ENCODE peak calls at places on chromosomes 2 and 18, in six cellular contexts. U is PC-3, G is Panc1, O is fibroblast of mammary gland, W is upper lobe of right lung, I is AG10803. T is an unnamed sample.

GRCh38 chr2:238380785-238381184 is 45.9 kb upstream of the ASB1 start:
- DNase-seq in U (peak; percentile 94), G (no peak), O (peak; percentile 68), W (no peak), I (peak; percentile 75), T (no peak)

GRCh38 chr2:31270136-31270535 is 36.2 kb downstream of the EHD3 start:
- DNase-seq in U (peak; percentile 80), G (no peak), O (peak; percentile 81), W (no peak), I (peak; percentile 65), T (peak; percentile 34)

GRCh38 chr2:134228493-134228903 is 25.4 kb upstream of the MGAT5 start:
- DNase-seq in U (peak; percentile 17), G (no peak), O (peak; percentile 41), W (no peak), I (no peak), T (no peak)

GRCh38 chr18:24063121-24063731 is 48.7 kb downstream of the TTC39C start:
- DNase-seq in U (peak; percentile 52), G (no peak), O (peak; percentile 79), W (no peak), I (peak; percentile 50), T (peak; percentile 56)

GRCh38 chr2:9735335-9735734 is 104.5 kb upstream of the YWHAQ start:
- DNase-seq in U (no peak), G (no peak), O (no peak), W (no peak), I (no peak), T (no peak)

GRCh38 chr2:177559638-177560037 is 167.1 kb downstream of the AGPS start:
- DNase-seq in U (no peak), G (no peak), O (no peak), W (no peak), I (no peak), T (no peak)

GRCh38 chr2:106095478-106096392 is 98.4 kb downstream of the UXS1 start:
- DNase-seq in U (no peak), G (no peak), O (no peak), W (no peak), I (no peak), T (no peak)

GRCh38 chr2:158823838-158824237 is 28.7 kb downstream of the DAPL1 start:
- DNase-seq in U (no peak), G (no peak), O (no peak), W (no peak), I (no peak), T (no peak)

GRCh38 chr18:76354348-76354747 is 140.7 kb downstream of the ZNF516 start:
- DNase-seq in U (peak; percentile 32), G (no peak), O (peak; percentile 83), W (no peak), I (peak; percentile 68), T (no peak)

GRCh38 chr2:124993809-124994208 is 968.7 kb downstream of the CNTNAP5 start:
- DNase-seq in U (no peak), G (no peak), O (no peak), W (no peak), I (no peak), T (no peak)

GRCh38 chr2:195532255-195532627 is 124.8 kb upstream of the SLC39A10 start:
- DNase-seq in U (no peak), G (no peak), O (no peak), W (no peak), I (peak; percentile 10), T (no peak)

GRCh38 chr18:75213610-75214009 is 3.0 kb downstream of the TSHZ1 start:
- DNase-seq in U (peak; percentile 46), G (no peak), O (peak; percentile 65), W (no peak), I (peak; percentile 79), T (no peak)

GRCh38 chr2:48144777-48145176 is 238.5 kb upstream of the FBXO11 start:
- DNase-seq in U (no peak), G (no peak), O (no peak), W (no peak), I (no peak), T (peak; percentile 12)

GRCh38 chr2:55616509-55617159 is 788 bp downstream of the PPP4R3B start:
- DNase-seq in U (peak; percentile 43), G (no peak), O (peak; percentile 52), W (no peak), I (peak; percentile 68), T (peak; percentile 64)

GRCh38 chr2:240921319-240922233 is 15.4 kb downstream of the CROCC2 start:
- DNase-seq in U (peak; percentile 71), G (no peak), O (peak; percentile 96), W (peak; percentile 60), I (peak; percentile 98), T (peak; percentile 90)

GRCh38 chr2:96870631-96871255 is 863 bp upstream of the SEMA4C start:
- DNase-seq in U (no peak), G (no peak), O (no peak), W (peak; percentile 79), I (no peak), T (no peak)

GRCh38 chr18:56563568-56563967 is 74.8 kb downstream of the TXNL1 start:
- DNase-seq in U (peak; percentile 4), G (no peak), O (no peak), W (no peak), I (no peak), T (no peak)

GRCh38 chr18:12238861-12239260 is 15.3 kb upstream of the CIDEA start:
- DNase-seq in U (no peak), G (no peak), O (peak; percentile 30), W (no peak), I (peak; percentile 17), T (peak; percentile 37)

GRCh38 chr18:54327818-54328217 is 29.8 kb downstream of the STARD6 start:
- DNase-seq in U (peak; percentile 16), G (no peak), O (peak; percentile 13), W (no peak), I (no peak), T (no peak)

GRCh38 chr18:54335638-54336173 is 22.0 kb downstream of the STARD6 start:
- DNase-seq in U (peak; percentile 10), G (no peak), O (no peak), W (no peak), I (no peak), T (no peak)

GRCh38 chr18:54329787-54330186 is 27.9 kb downstream of the STARD6 start:
- DNase-seq in U (no peak), G (no peak), O (no peak), W (no peak), I (no peak), T (no peak)

GRCh38 chr18:54330768-54331548 is 26.7 kb downstream of the STARD6 start:
- DNase-seq in U (peak; percentile 20), G (no peak), O (no peak), W (no peak), I (no peak), T (no peak)
- TF ChIP-seq CTCF in U (no peak), G (no peak), O (peak; percentile 5), W (peak; percentile 23), I (peak; percentile 20), T (no peak)

DNA sequence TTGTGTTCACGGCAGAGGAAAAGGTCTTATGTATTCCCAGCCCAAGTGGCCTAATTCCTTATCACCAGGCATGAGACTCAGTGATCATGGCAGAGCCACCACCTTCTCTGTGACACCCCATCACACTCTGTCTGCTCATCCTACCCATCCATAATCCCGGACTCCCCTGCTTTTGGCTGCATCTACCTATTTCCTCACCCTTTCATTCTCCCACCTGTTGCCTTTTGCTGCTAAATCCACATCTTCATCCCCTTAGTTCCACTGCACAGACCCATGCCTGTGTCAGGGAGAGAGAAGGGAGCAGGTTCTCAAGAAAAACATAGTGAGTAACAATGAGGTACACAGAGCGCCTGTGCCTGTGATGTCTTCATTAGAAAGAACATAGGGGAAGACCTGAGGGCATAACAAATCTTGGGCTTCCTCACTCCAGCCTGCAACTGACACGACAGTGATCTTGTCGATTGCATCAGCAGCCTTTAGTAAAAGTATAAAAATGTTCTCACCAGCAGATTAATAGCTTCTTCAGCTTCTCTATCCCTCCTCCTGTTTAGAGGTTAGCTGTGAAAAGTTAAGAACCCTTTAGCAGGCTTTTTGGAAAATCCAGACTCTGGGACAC is 246.5 kb upstream of the SPRED2 start:
- DNase-seq in U (no peak), G (no peak), O (no peak), W (no peak), I (no peak), T (no peak)
- H3K4me3 ChIP-seq in U (no peak overlapping the region), G (no peak overlapping the region), O (no peak overlapping the region), W (no peak overlapping the region), I (no peak overlapping the region), T (no peak overlapping the region)

GRCh38 chr2:170821631-170822291 is 5.1 kb downstream of the GAD1 start:
- DNase-seq in U (no peak), G (no peak), O (no peak), W (no peak), I (no peak), T (no peak)

GRCh38 chr2:170823800-170824153 is 7.1 kb downstream of the GAD1 start:
- DNase-seq in U (no peak), G (no peak), O (no peak), W (no peak), I (no peak), T (no peak)

GRCh38 chr2:170822885-170823799 is 6.5 kb downstream of the GAD1 start:
- DNase-seq in U (no peak), G (no peak), O (no peak), W (no peak), I (no peak), T (no peak)

GRCh38 chr2:170820647-170821630 is 4.3 kb downstream of the GAD1 start:
- DNase-seq in U (no peak), G (no peak), O (no peak), W (no peak), I (no peak), T (no peak)

DNA sequence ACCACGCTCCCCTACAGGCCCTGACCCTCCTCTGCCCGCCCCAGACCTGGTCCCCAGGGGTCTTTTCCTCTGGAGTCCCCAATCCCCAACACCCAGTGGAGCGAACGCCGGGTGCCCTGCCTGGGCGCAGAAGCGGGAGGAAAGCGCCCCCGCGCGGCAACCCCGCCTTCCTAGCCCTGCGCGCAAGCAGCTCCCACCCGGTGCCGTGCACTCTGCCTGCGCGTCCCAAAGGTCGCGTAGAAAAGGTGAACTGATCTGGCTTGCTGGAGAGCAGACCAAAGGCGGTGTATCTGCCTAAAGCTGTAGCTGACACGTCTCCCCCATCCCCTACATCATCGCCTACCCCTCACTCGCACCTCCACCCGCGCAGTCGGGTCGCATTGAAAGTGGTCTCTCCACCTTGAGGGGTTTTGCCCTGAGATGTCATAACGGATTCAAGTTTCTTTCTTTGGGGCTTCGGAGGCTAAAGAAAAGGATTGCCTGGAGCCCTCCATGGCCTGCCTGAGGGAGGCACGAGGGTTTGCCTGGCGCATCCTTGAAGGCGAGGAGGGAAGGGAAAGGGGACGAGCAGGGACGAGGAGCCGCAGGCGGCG is 5.7 kb downstream of the GAD1 start:
- DNase-seq in U (no peak), G (no peak), O (no peak), W (no peak), I (no peak), T (no peak)
- TF ChIP-seq CTCF in U (no peak), G (no peak), O (no peak), W (peak; percentile 10), I (peak; percentile 21), T (peak; percentile 49)

GRCh38 chr2:239463541-239464165 is 62.8 kb upstream of the HDAC4 start:
- DNase-seq in U (no peak), G (no peak), O (no peak), W (peak; percentile 67), I (no peak), T (no peak)

GRCh38 chr2:239464166-239465016 is 63.6 kb upstream of the HDAC4 start:
- DNase-seq in U (no peak), G (no peak), O (no peak), W (peak; percentile 63), I (no peak), T (no peak)

GRCh38 chr2:239466046-239466754 is 65.4 kb upstream of the HDAC4 start:
- DNase-seq in U (no peak), G (no peak), O (peak; percentile 24), W (peak; percentile 62), I (peak; percentile 53), T (no peak)

GRCh38 chr2:239466755-239467271 is 66.0 kb upstream of the HDAC4 start:
- DNase-seq in U (no peak), G (no peak), O (no peak), W (peak; percentile 59), I (no peak), T (no peak)

GRCh38 chr2:239465017-239466001 is 64.5 kb upstream of the HDAC4 start:
- DNase-seq in U (peak; percentile 82), G (no peak), O (no peak), W (peak; percentile 90), I (peak; percentile 28), T (no peak)
- H3K4me3 ChIP-seq in U (peak overlapping the region; percentile 19), G (no peak overlapping the region), O (no peak overlapping the region), W (no peak overlapping the region), I (no peak overlapping the region), T (no peak overlapping the region)